ENCODE peak calls at places on chromosomes 13 and 19, in five cellular contexts. One of them, this sample, is unnamed.

GRCh38 chr19:1825909-1826556 is 14.0 kb upstream of the ATP8B3 start:
- DNase-seq in stimulated activated CD4-positive, alpha-beta T cell treated with anti-CD3 and anti-CD28 coated beads, Interleukin-1b, Interleukin-23, amount 100 ng/mL, for 24 hours: peak; percentile 54
- DNase-seq in endothelial cell of umbilical vein: peak; percentile 49
- DNase-seq in ELR: peak; percentile 72
- DNase-seq in activated T-helper 1 cell treated with anti-CD3 and anti-CD28 coated beads, Interleukin-12 subunit alpha, Interleukin-12 subunit beta, Interleukin-2, Interleukin-4 antibody, amounts not matched to agents 30 ng/mL and 10 ng/mL and 1 ng/mL, durations not matched to agents 14 hours and 24 hours and 36 hours: peak; percentile 65
- DNase-seq in this sample: peak; percentile 83

GRCh38 chr13:25117312-25117711 is 21.4 kb downstream of the PABPC3 start:
- DNase-seq in stimulated activated CD4-positive, alpha-beta T cell treated with anti-CD3 and anti-CD28 coated beads, Interleukin-1b, Interleukin-23, amount 100 ng/mL, for 24 hours: no peak
- DNase-seq in endothelial cell of umbilical vein: no peak
- DNase-seq in ELR: no peak
- DNase-seq in activated T-helper 1 cell treated with anti-CD3 and anti-CD28 coated beads, Interleukin-12 subunit alpha, Interleukin-12 subunit beta, Interleukin-2, Interleukin-4 antibody, amounts not matched to agents 30 ng/mL and 10 ng/mL and 1 ng/mL, durations not matched to agents 14 hours and 24 hours and 36 hours: no peak
- DNase-seq in this sample: no peak

GRCh38 chr19:4676955-4677731 is 7.0 kb upstream of the MYDGF start:
- DNase-seq in stimulated activated CD4-positive, alpha-beta T cell treated with anti-CD3 and anti-CD28 coated beads, Interleukin-1b, Interleukin-23, amount 100 ng/mL, for 24 hours: no peak
- DNase-seq in endothelial cell of umbilical vein: peak; percentile 18
- DNase-seq in ELR: peak; percentile 68
- DNase-seq in activated T-helper 1 cell treated with anti-CD3 and anti-CD28 coated beads, Interleukin-12 subunit alpha, Interleukin-12 subunit beta, Interleukin-2, Interleukin-4 antibody, amounts not matched to agents 30 ng/mL and 10 ng/mL and 1 ng/mL, durations not matched to agents 14 hours and 24 hours and 36 hours: no peak
- DNase-seq in this sample: no peak

GRCh38 chr19:45443462-45444317 is 20.0 kb upstream of the ERCC1 start:
- DNase-seq in stimulated activated CD4-positive, alpha-beta T cell treated with anti-CD3 and anti-CD28 coated beads, Interleukin-1b, Interleukin-23, amount 100 ng/mL, for 24 hours: no peak
- DNase-seq in endothelial cell of umbilical vein: peak; percentile 93
- DNase-seq in ELR: peak; percentile 96
- DNase-seq in activated T-helper 1 cell treated with anti-CD3 and anti-CD28 coated beads, Interleukin-12 subunit alpha, Interleukin-12 subunit beta, Interleukin-2, Interleukin-4 antibody, amounts not matched to agents 30 ng/mL and 10 ng/mL and 1 ng/mL, durations not matched to agents 14 hours and 24 hours and 36 hours: peak; percentile 43
- DNase-seq in this sample: peak; percentile 96

GRCh38 chr19:1408300-1409203 is 1.2 kb downstream of the DAZAP1 start:
- DNase-seq in stimulated activated CD4-positive, alpha-beta T cell treated with anti-CD3 and anti-CD28 coated beads, Interleukin-1b, Interleukin-23, amount 100 ng/mL, for 24 hours: no peak
- DNase-seq in endothelial cell of umbilical vein: peak; percentile 73
- DNase-seq in ELR: peak; percentile 69
- DNase-seq in activated T-helper 1 cell treated with anti-CD3 and anti-CD28 coated beads, Interleukin-12 subunit alpha, Interleukin-12 subunit beta, Interleukin-2, Interleukin-4 antibody, amounts not matched to agents 30 ng/mL and 10 ng/mL and 1 ng/mL, durations not matched to agents 14 hours and 24 hours and 36 hours: peak; percentile 49
- DNase-seq in this sample: no peak

GRCh38 chr13:53341144-53341510 is 312.5 kb downstream of the OLFM4 start:
- DNase-seq in stimulated activated CD4-positive, alpha-beta T cell treated with anti-CD3 and anti-CD28 coated beads, Interleukin-1b, Interleukin-23, amount 100 ng/mL, for 24 hours: no peak
- DNase-seq in endothelial cell of umbilical vein: no peak
- DNase-seq in ELR: no peak
- DNase-seq in activated T-helper 1 cell treated with anti-CD3 and anti-CD28 coated beads, Interleukin-12 subunit alpha, Interleukin-12 subunit beta, Interleukin-2, Interleukin-4 antibody, amounts not matched to agents 30 ng/mL and 10 ng/mL and 1 ng/mL, durations not matched to agents 14 hours and 24 hours and 36 hours: no peak
- DNase-seq in this sample: no peak

GRCh38 chr13:75258159-75258782 is 223.7 kb downstream of the TBC1D4 start:
- DNase-seq in stimulated activated CD4-positive, alpha-beta T cell treated with anti-CD3 and anti-CD28 coated beads, Interleukin-1b, Interleukin-23, amount 100 ng/mL, for 24 hours: no peak
- DNase-seq in endothelial cell of umbilical vein: peak; percentile 65
- DNase-seq in ELR: peak; percentile 62
- DNase-seq in activated T-helper 1 cell treated with anti-CD3 and anti-CD28 coated beads, Interleukin-12 subunit alpha, Interleukin-12 subunit beta, Interleukin-2, Interleukin-4 antibody, amounts not matched to agents 30 ng/mL and 10 ng/mL and 1 ng/mL, durations not matched to agents 14 hours and 24 hours and 36 hours: no peak
- DNase-seq in this sample: no peak

GRCh38 chr19:37227996-37228395 is 10.0 kb downstream of the ZNF383 start:
- DNase-seq in stimulated activated CD4-positive, alpha-beta T cell treated with anti-CD3 and anti-CD28 coated beads, Interleukin-1b, Interleukin-23, amount 100 ng/mL, for 24 hours: no peak
- DNase-seq in endothelial cell of umbilical vein: no peak
- DNase-seq in ELR: peak; percentile 27
- DNase-seq in activated T-helper 1 cell treated with anti-CD3 and anti-CD28 coated beads, Interleukin-12 subunit alpha, Interleukin-12 subunit beta, Interleukin-2, Interleukin-4 antibody, amounts not matched to agents 30 ng/mL and 10 ng/mL and 1 ng/mL, durations not matched to agents 14 hours and 24 hours and 36 hours: no peak
- DNase-seq in this sample: no peak

GRCh38 chr19:1860133-1860775 is 3.1 kb downstream of the KLF16 start:
- DNase-seq in stimulated activated CD4-positive, alpha-beta T cell treated with anti-CD3 and anti-CD28 coated beads, Interleukin-1b, Interleukin-23, amount 100 ng/mL, for 24 hours: no peak
- DNase-seq in endothelial cell of umbilical vein: no peak
- DNase-seq in ELR: peak; percentile 75
- DNase-seq in activated T-helper 1 cell treated with anti-CD3 and anti-CD28 coated beads, Interleukin-12 subunit alpha, Interleukin-12 subunit beta, Interleukin-2, Interleukin-4 antibody, amounts not matched to agents 30 ng/mL and 10 ng/mL and 1 ng/mL, durations not matched to agents 14 hours and 24 hours and 36 hours: no peak
- DNase-seq in this sample: no peak

GRCh38 chr13:44837250-44837649 is 152.0 kb downstream of the NUFIP1 start:
- DNase-seq in stimulated activated CD4-positive, alpha-beta T cell treated with anti-CD3 and anti-CD28 coated beads, Interleukin-1b, Interleukin-23, amount 100 ng/mL, for 24 hours: no peak
- DNase-seq in endothelial cell of umbilical vein: peak; percentile 72
- DNase-seq in ELR: peak; percentile 72
- DNase-seq in activated T-helper 1 cell treated with anti-CD3 and anti-CD28 coated beads, Interleukin-12 subunit alpha, Interleukin-12 subunit beta, Interleukin-2, Interleukin-4 antibody, amounts not matched to agents 30 ng/mL and 10 ng/mL and 1 ng/mL, durations not matched to agents 14 hours and 24 hours and 36 hours: no peak
- DNase-seq in this sample: no peak

GRCh38 chr13:60733933-60734332 is 336.9 kb downstream of the TDRD3 start:
- DNase-seq in stimulated activated CD4-positive, alpha-beta T cell treated with anti-CD3 and anti-CD28 coated beads, Interleukin-1b, Interleukin-23, amount 100 ng/mL, for 24 hours: no peak
- DNase-seq in endothelial cell of umbilical vein: no peak
- DNase-seq in ELR: no peak
- DNase-seq in activated T-helper 1 cell treated with anti-CD3 and anti-CD28 coated beads, Interleukin-12 subunit alpha, Interleukin-12 subunit beta, Interleukin-2, Interleukin-4 antibody, amounts not matched to agents 30 ng/mL and 10 ng/mL and 1 ng/mL, durations not matched to agents 14 hours and 24 hours and 36 hours: no peak
- DNase-seq in this sample: no peak

GRCh38 chr13:36880961-36881360 is 39.1 kb downstream of the SMAD9 start:
- DNase-seq in stimulated activated CD4-positive, alpha-beta T cell treated with anti-CD3 and anti-CD28 coated beads, Interleukin-1b, Interleukin-23, amount 100 ng/mL, for 24 hours: no peak
- DNase-seq in endothelial cell of umbilical vein: peak; percentile 44
- DNase-seq in ELR: no peak
- DNase-seq in activated T-helper 1 cell treated with anti-CD3 and anti-CD28 coated beads, Interleukin-12 subunit alpha, Interleukin-12 subunit beta, Interleukin-2, Interleukin-4 antibody, amounts not matched to agents 30 ng/mL and 10 ng/mL and 1 ng/mL, durations not matched to agents 14 hours and 24 hours and 36 hours: no peak
- DNase-seq in this sample: no peak

GRCh38 chr13:98307744-98308524 is 130.9 kb upstream of the RNF113B start:
- DNase-seq in stimulated activated CD4-positive, alpha-beta T cell treated with anti-CD3 and anti-CD28 coated beads, Interleukin-1b, Interleukin-23, amount 100 ng/mL, for 24 hours: no peak
- DNase-seq in endothelial cell of umbilical vein: no peak
- DNase-seq in ELR: no peak
- DNase-seq in activated T-helper 1 cell treated with anti-CD3 and anti-CD28 coated beads, Interleukin-12 subunit alpha, Interleukin-12 subunit beta, Interleukin-2, Interleukin-4 antibody, amounts not matched to agents 30 ng/mL and 10 ng/mL and 1 ng/mL, durations not matched to agents 14 hours and 24 hours and 36 hours: no peak
- DNase-seq in this sample: no peak

GRCh38 chr19:8261881-8262280 is 46.3 kb downstream of the CD320 start:
- DNase-seq in stimulated activated CD4-positive, alpha-beta T cell treated with anti-CD3 and anti-CD28 coated beads, Interleukin-1b, Interleukin-23, amount 100 ng/mL, for 24 hours: no peak
- DNase-seq in endothelial cell of umbilical vein: no peak
- DNase-seq in ELR: no peak
- DNase-seq in activated T-helper 1 cell treated with anti-CD3 and anti-CD28 coated beads, Interleukin-12 subunit alpha, Interleukin-12 subunit beta, Interleukin-2, Interleukin-4 antibody, amounts not matched to agents 30 ng/mL and 10 ng/mL and 1 ng/mL, durations not matched to agents 14 hours and 24 hours and 36 hours: no peak
- DNase-seq in this sample: no peak

GRCh38 chr19:56133858-56134654 is 7.0 kb upstream of the ZNF444 start:
- DNase-seq in stimulated activated CD4-positive, alpha-beta T cell treated with anti-CD3 and anti-CD28 coated beads, Interleukin-1b, Interleukin-23, amount 100 ng/mL, for 24 hours: no peak
- DNase-seq in endothelial cell of umbilical vein: no peak
- DNase-seq in ELR: peak; percentile 59
- DNase-seq in activated T-helper 1 cell treated with anti-CD3 and anti-CD28 coated beads, Interleukin-12 subunit alpha, Interleukin-12 subunit beta, Interleukin-2, Interleukin-4 antibody, amounts not matched to agents 30 ng/mL and 10 ng/mL and 1 ng/mL, durations not matched to agents 14 hours and 24 hours and 36 hours: no peak
- DNase-seq in this sample: no peak

GRCh38 chr19:14363203-14364097 is 17.8 kb upstream of the ADGRE5 start:
- DNase-seq in stimulated activated CD4-positive, alpha-beta T cell treated with anti-CD3 and anti-CD28 coated beads, Interleukin-1b, Interleukin-23, amount 100 ng/mL, for 24 hours: no peak
- DNase-seq in endothelial cell of umbilical vein: peak; percentile 38
- DNase-seq in ELR: peak; percentile 56
- DNase-seq in activated T-helper 1 cell treated with anti-CD3 and anti-CD28 coated beads, Interleukin-12 subunit alpha, Interleukin-12 subunit beta, Interleukin-2, Interleukin-4 antibody, amounts not matched to agents 30 ng/mL and 10 ng/mL and 1 ng/mL, durations not matched to agents 14 hours and 24 hours and 36 hours: no peak
- DNase-seq in this sample: peak; percentile 40

GRCh38 chr19:58584498-58585441 is 11.6 kb upstream of the MZF1 start:
- DNase-seq in stimulated activated CD4-positive, alpha-beta T cell treated with anti-CD3 and anti-CD28 coated beads, Interleukin-1b, Interleukin-23, amount 100 ng/mL, for 24 hours: no peak
- DNase-seq in endothelial cell of umbilical vein: no peak
- DNase-seq in ELR: no peak
- DNase-seq in activated T-helper 1 cell treated with anti-CD3 and anti-CD28 coated beads, Interleukin-12 subunit alpha, Interleukin-12 subunit beta, Interleukin-2, Interleukin-4 antibody, amounts not matched to agents 30 ng/mL and 10 ng/mL and 1 ng/mL, durations not matched to agents 14 hours and 24 hours and 36 hours: no peak
- DNase-seq in this sample: no peak

GRCh38 chr13:78319101-78319627 is 284.2 kb downstream of the POU4F1 start:
- DNase-seq in stimulated activated CD4-positive, alpha-beta T cell treated with anti-CD3 and anti-CD28 coated beads, Interleukin-1b, Interleukin-23, amount 100 ng/mL, for 24 hours: no peak
- DNase-seq in endothelial cell of umbilical vein: peak; percentile 37
- DNase-seq in ELR: no peak
- DNase-seq in activated T-helper 1 cell treated with anti-CD3 and anti-CD28 coated beads, Interleukin-12 subunit alpha, Interleukin-12 subunit beta, Interleukin-2, Interleukin-4 antibody, amounts not matched to agents 30 ng/mL and 10 ng/mL and 1 ng/mL, durations not matched to agents 14 hours and 24 hours and 36 hours: no peak
- DNase-seq in this sample: no peak

GRCh38 chr19:47022140-47022536 is 2.5 kb downstream of the NPAS1 start:
- DNase-seq in stimulated activated CD4-positive, alpha-beta T cell treated with anti-CD3 and anti-CD28 coated beads, Interleukin-1b, Interleukin-23, amount 100 ng/mL, for 24 hours: no peak
- DNase-seq in endothelial cell of umbilical vein: no peak
- DNase-seq in ELR: no peak
- DNase-seq in activated T-helper 1 cell treated with anti-CD3 and anti-CD28 coated beads, Interleukin-12 subunit alpha, Interleukin-12 subunit beta, Interleukin-2, Interleukin-4 antibody, amounts not matched to agents 30 ng/mL and 10 ng/mL and 1 ng/mL, durations not matched to agents 14 hours and 24 hours and 36 hours: no peak
- DNase-seq in this sample: no peak

GRCh38 chr13:90526711-90527110 is 820.8 kb upstream of the MIR17HG start:
- DNase-seq in stimulated activated CD4-positive, alpha-beta T cell treated with anti-CD3 and anti-CD28 coated beads, Interleukin-1b, Interleukin-23, amount 100 ng/mL, for 24 hours: no peak
- DNase-seq in endothelial cell of umbilical vein: no peak
- DNase-seq in ELR: no peak
- DNase-seq in activated T-helper 1 cell treated with anti-CD3 and anti-CD28 coated beads, Interleukin-12 subunit alpha, Interleukin-12 subunit beta, Interleukin-2, Interleukin-4 antibody, amounts not matched to agents 30 ng/mL and 10 ng/mL and 1 ng/mL, durations not matched to agents 14 hours and 24 hours and 36 hours: no peak
- DNase-seq in this sample: no peak

GRCh38 chr13:44306401-44307192 is 67.0 kb upstream of the SERP2 start:
- DNase-seq in stimulated activated CD4-positive, alpha-beta T cell treated with anti-CD3 and anti-CD28 coated beads, Interleukin-1b, Interleukin-23, amount 100 ng/mL, for 24 hours: no peak
- DNase-seq in endothelial cell of umbilical vein: peak; percentile 99
- DNase-seq in ELR: peak; percentile 99
- DNase-seq in activated T-helper 1 cell treated with anti-CD3 and anti-CD28 coated beads, Interleukin-12 subunit alpha, Interleukin-12 subunit beta, Interleukin-2, Interleukin-4 antibody, amounts not matched to agents 30 ng/mL and 10 ng/mL and 1 ng/mL, durations not matched to agents 14 hours and 24 hours and 36 hours: no peak
- DNase-seq in this sample: no peak

GRCh38 chr19:46000497-46001246 is 5.4 kb downstream of the CCDC61 start:
- DNase-seq in stimulated activated CD4-positive, alpha-beta T cell treated with anti-CD3 and anti-CD28 coated beads, Interleukin-1b, Interleukin-23, amount 100 ng/mL, for 24 hours: no peak
- DNase-seq in endothelial cell of umbilical vein: no peak
- DNase-seq in ELR: no peak
- DNase-seq in activated T-helper 1 cell treated with anti-CD3 and anti-CD28 coated beads, Interleukin-12 subunit alpha, Interleukin-12 subunit beta, Interleukin-2, Interleukin-4 antibody, amounts not matched to agents 30 ng/mL and 10 ng/mL and 1 ng/mL, durations not matched to agents 14 hours and 24 hours and 36 hours: peak; percentile 56
- DNase-seq in this sample: no peak

GRCh38 chr19:34508540-34508939 is 27.0 kb downstream of the WTIP start:
- DNase-seq in stimulated activated CD4-positive, alpha-beta T cell treated with anti-CD3 and anti-CD28 coated beads, Interleukin-1b, Interleukin-23, amount 100 ng/mL, for 24 hours: no peak
- DNase-seq in endothelial cell of umbilical vein: no peak
- DNase-seq in ELR: peak; percentile 25
- DNase-seq in activated T-helper 1 cell treated with anti-CD3 and anti-CD28 coated beads, Interleukin-12 subunit alpha, Interleukin-12 subunit beta, Interleukin-2, Interleukin-4 antibody, amounts not matched to agents 30 ng/mL and 10 ng/mL and 1 ng/mL, durations not matched to agents 14 hours and 24 hours and 36 hours: no peak
- DNase-seq in this sample: no peak

GRCh38 chr13:75762066-75762937 is 126.2 kb downstream of the LMO7 start:
- DNase-seq in stimulated activated CD4-positive, alpha-beta T cell treated with anti-CD3 and anti-CD28 coated beads, Interleukin-1b, Interleukin-23, amount 100 ng/mL, for 24 hours: no peak
- DNase-seq in endothelial cell of umbilical vein: peak; percentile 76
- DNase-seq in ELR: no peak
- DNase-seq in activated T-helper 1 cell treated with anti-CD3 and anti-CD28 coated beads, Interleukin-12 subunit alpha, Interleukin-12 subunit beta, Interleukin-2, Interleukin-4 antibody, amounts not matched to agents 30 ng/mL and 10 ng/mL and 1 ng/mL, durations not matched to agents 14 hours and 24 hours and 36 hours: peak; percentile 36
- DNase-seq in this sample: no peak

GRCh38 chr19:4302238-4302630 is at the start of gene TMIGD2:
- DNase-seq in stimulated activated CD4-positive, alpha-beta T cell treated with anti-CD3 and anti-CD28 coated beads, Interleukin-1b, Interleukin-23, amount 100 ng/mL, for 24 hours: no peak
- DNase-seq in endothelial cell of umbilical vein: no peak
- DNase-seq in ELR: no peak
- DNase-seq in activated T-helper 1 cell treated with anti-CD3 and anti-CD28 coated beads, Interleukin-12 subunit alpha, Interleukin-12 subunit beta, Interleukin-2, Interleukin-4 antibody, amounts not matched to agents 30 ng/mL and 10 ng/mL and 1 ng/mL, durations not matched to agents 14 hours and 24 hours and 36 hours: no peak
- DNase-seq in this sample: no peak

This sample was measured in omental fat pad.